ENCODE peak calls at places on chromosomes 1 and 21, in six cellular contexts. O, Q, V, L, Z and N are unnamed samples. For H3K4me1 and H3K9me3, the result is how much of the 10 kb centered on the place peaks cover.

GRCh38 chr1:38697387-38697786 is 162.2 kb downstream of the RRAGC start:
- DNase-seq in V (no peak), Z (no peak), L (no peak), Q (no peak), O (no peak), N (no peak)

GRCh38 chr21:44643911-44644310 is 2.3 kb upstream of the KRTAP10-11 start:
- DNase-seq in Q (no peak), O (no peak), L (no peak), V (no peak), Z (no peak), N (no peak)

GRCh38 chr1:98046031-98046641 is 125.3 kb upstream of the DPYD start:
- DNase-seq in V (no peak), L (no peak), Q (peak), Z (peak), O (peak), N (no peak)

GRCh38 chr1:1306070-1306660 is 1.6 kb downstream of the ACAP3 start:
- DNase-seq in O (no peak), Q (peak), Z (no peak), V (no peak), L (peak), N (no peak)

GRCh38 chr1:94614980-94615379 is 73.4 kb upstream of the F3 start:
- DNase-seq in Q (no peak), O (no peak), V (no peak), L (no peak), Z (no peak), N (no peak)

GRCh38 chr1:161486806-161487482 is 18.3 kb upstream of the FCGR2A start:
- DNase-seq in V (peak), O (no peak), Z (peak), L (peak), Q (peak), N (no peak)

GRCh38 chr1:160244209-160244608 is 18.1 kb downstream of the DCAF8 start:
- DNase-seq in O (no peak), Q (no peak), V (no peak), Z (no peak), L (no peak), N (no peak)

GRCh38 chr1:29749546-29749945 is 513.2 kb downstream of the PTPRU start:
- DNase-seq in L (no peak), Q (no peak), Z (no peak), V (no peak), O (no peak), N (no peak)

GRCh38 chr1:193417420-193417819 is 231.0 kb upstream of the B3GALT2 start:
- DNase-seq in V (no peak), L (no peak), O (no peak), Z (peak), Q (peak), N (no peak)

GRCh38 chr1:119587328-119587727 is 60.7 kb downstream of the ZNF697 start:
- DNase-seq in V (no peak), O (no peak), Z (peak), Q (no peak), L (no peak), N (no peak)

GRCh38 chr1:209875510-209875909 is 47.7 kb downstream of the UTP25 start:
- DNase-seq in Z (peak), Q (peak), O (no peak), L (no peak), V (peak), N (no peak)

GRCh38 chr1:62906428-62906886 is 122.5 kb downstream of the ATG4C start:
- DNase-seq in V (peak), Q (peak), Z (no peak), O (no peak), L (peak), N (no peak)

GRCh38 chr1:3651939-3652537 is at the start of gene TP73:
- DNase-seq in Z (peak), L (no peak), Q (no peak), O (peak), V (no peak), N (no peak)

GRCh38 chr1:41504126-41505035 is 19.9 kb upstream of the EDN2 start:
- DNase-seq in Q (peak), V (no peak), Z (peak), O (no peak), L (no peak), N (peak)

GRCh38 chr1:100360790-100361232 is 8.5 kb downstream of the CDC14A start:
- DNase-seq in Z (peak), V (no peak), L (no peak), O (no peak), Q (peak), N (no peak)

GRCh38 chr1:177172866-177173265 is 2.1 kb downstream of the BRINP2 start:
- DNase-seq in Q (no peak), Z (no peak), O (no peak), V (no peak), L (no peak), N (no peak)

GRCh38 chr1:74197255-74197654 is 721 bp downstream of the LRRIQ3 start:
- DNase-seq in V (no peak), Z (no peak), L (no peak), Q (no peak), O (no peak), N (no peak)

GRCh38 chr1:14583788-14584187 is 14.7 kb upstream of the KAZN start:
- DNase-seq in O (no peak), Z (no peak), L (no peak), V (no peak), Q (no peak), N (no peak)

GRCh38 chr1:90339822-90340221 is 344.9 kb downstream of the ZNF326 start:
- DNase-seq in O (no peak), Q (no peak), V (no peak), Z (no peak), L (no peak), N (no peak)

GRCh38 chr1:85449356-85449755 is 15.6 kb downstream of the DDAH1 start:
- DNase-seq in V (no peak), L (no peak), O (no peak), Z (no peak), Q (no peak), N (no peak)

GRCh38 chr1:87154351-87154750 is 174.3 kb upstream of the LMO4 start:
- DNase-seq in L (no peak), V (no peak), O (no peak), Z (peak), Q (no peak), N (peak)

GRCh38 chr21:32712043-32712442 is 15.8 kb downstream of the SYNJ1 start:
- DNase-seq in Q (no peak), Z (peak), L (peak), V (no peak), O (no peak), N (no peak)

GRCh38 chr1:8412183-8412831 is 94.4 kb downstream of the SLC45A1 start:
- DNase-seq in O (no peak), Q (peak), V (no peak), L (no peak), Z (peak), N (no peak)

GRCh38 chr1:65924471-65924870 is 131.8 kb downstream of the PDE4B start:
- DNase-seq in L (no peak), Z (peak), Q (peak), V (no peak), O (no peak), N (no peak)

GRCh38 chr1:244150665-244151064 is 99.6 kb downstream of the ZBTB18 start:
- DNase-seq in Z (no peak), L (no peak), O (no peak), V (no peak), Q (no peak), N (no peak)

GRCh38 chr21:42310411-42311001 is 4.7 kb downstream of the TFF3 start:
- DNase-seq in L (no peak), Q (no peak), V (no peak), Z (no peak), O (peak), N (peak)

GRCh38 chr1:27487927-27488522 is 1.9 kb downstream of the WASF2 start:
- DNase-seq in L (peak), V (no peak), O (no peak), Z (no peak), Q (no peak), N (no peak)

GRCh38 chr21:42388740-42389448 is 7.0 kb downstream of the TMPRSS3 start:
- DNase-seq in O (no peak), V (no peak), L (no peak), Q (no peak), Z (no peak), N (peak)

GRCh38 chr1:111556318-111557037 is 53.0 kb upstream of the ADORA3 start:
- DNase-seq in Z (no peak), Q (no peak), V (no peak), L (peak), O (no peak), N (no peak)
- TF ChIP-seq CTCF in Z (no peak), Q (no peak), V (no peak), L (peak), O (no peak), N (no peak)

GRCh38 chr1:234989019-234989418 is 139.6 kb downstream of the TOMM20 start:
- DNase-seq in L (no peak), Q (peak), Z (no peak), V (no peak), O (no peak), N (no peak)

GRCh38 chr1:234990328-234990675 is 138.3 kb downstream of the TOMM20 start:
- DNase-seq in O (no peak), Z (no peak), V (no peak), L (no peak), Q (no peak), N (no peak)

GRCh38 chr1:234988536-234988935 is 140.1 kb downstream of the TOMM20 start:
- DNase-seq in V (no peak), Z (no peak), O (no peak), L (no peak), Q (no peak), N (no peak)

GRCh38 chr1:234990874-234991801 is 137.5 kb downstream of the TOMM20 start:
- DNase-seq in V (no peak), L (no peak), O (no peak), Z (no peak), Q (no peak), N (no peak)

DNA sequence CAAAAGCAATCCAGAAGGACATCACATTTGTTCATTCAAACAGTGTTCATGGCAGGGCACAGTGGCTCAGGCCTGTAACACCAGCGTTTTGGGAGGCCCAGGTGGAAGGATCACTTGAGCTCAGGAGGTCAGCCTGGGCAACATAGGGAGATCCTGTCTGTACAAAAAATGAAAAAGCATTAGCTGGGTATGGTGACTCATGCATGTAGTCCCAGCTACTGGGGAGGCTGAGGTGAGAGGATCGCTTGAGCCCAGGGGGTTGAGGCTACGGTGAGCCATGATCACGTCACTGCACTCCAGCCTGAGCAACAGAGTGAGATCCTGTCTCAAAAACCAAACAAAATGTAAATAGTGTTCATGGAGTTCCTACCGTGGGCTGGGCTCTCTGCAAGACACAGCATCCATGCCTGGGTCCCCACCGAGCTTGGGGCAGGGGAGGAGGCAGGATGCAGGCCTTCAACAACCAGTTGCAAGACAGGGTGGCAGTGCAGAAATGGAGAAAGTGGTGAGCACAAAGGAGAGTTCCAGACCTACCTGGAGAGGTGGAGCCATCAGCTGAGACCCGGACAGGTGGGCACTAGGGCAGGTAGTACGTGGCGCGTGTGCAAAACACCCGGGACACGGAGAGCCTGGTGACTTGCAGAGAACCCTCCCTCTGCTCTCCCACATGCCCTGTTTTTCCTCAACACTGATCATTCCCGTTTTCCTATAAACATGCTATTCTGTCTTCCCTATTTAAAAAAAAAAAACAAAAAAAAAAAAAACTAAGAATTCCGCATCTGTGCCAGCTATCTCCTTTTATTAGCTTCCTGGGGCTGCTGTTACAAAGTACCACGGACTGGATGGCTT is 138.9 kb downstream of the TOMM20 start:
- DNase-seq in Q (no peak), V (no peak), O (no peak), Z (no peak), L (no peak), N (no peak)
- H3K4me1 ChIP-seq in Q (under half), V (under half), O (under half), Z (under half), L (under half), N (under half)

DNA sequence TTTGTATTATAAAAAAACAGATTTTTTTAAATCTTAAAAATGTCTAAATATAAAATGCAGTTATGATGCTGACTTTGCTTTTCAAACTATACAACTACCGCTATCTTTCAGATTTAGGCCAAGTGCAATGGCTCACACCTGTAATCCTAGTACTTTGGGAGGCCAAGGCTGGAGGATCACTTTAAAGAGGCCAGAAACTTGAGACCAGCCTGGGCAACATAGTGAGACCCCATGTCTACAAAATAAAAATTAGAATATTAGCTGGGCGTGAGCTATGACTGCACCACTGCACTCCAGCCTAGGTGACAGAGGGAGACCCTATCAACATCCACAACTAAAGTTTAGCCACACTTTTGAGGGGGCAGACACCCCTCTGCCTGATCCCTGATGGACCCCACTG is 20.3 kb downstream of the ZBTB17 start:
- DNase-seq in Q (no peak), L (no peak), Z (no peak), O (no peak), V (no peak), N (no peak)
- H3K9me3 ChIP-seq in Q (under half), L (under half), Z (under half), O (under half), V (under half), N (under half)

DNA sequence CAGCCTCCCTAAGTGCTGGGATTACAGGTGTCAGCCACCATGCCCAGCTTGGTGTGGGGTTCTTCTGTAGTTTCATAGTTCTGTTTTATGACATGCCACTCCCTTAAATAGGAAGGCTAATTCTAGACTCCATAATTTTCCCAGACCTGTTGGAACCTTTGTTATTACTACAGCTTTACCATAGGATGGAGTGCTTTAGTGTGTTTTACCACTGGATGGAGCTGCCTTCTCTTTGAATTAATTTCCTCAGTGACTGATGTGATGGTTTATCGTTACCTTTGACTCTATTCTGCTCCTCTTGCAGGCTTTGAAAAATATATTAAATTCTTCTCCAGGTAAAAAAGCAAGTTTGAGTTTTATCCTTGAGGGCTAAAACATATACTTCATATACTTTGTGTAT is 84.6 kb upstream of the NEK7 start:
- DNase-seq in V (no peak), O (no peak), L (no peak), Z (peak), Q (no peak), N (no peak)
- TF ChIP-seq CTCF in V (no peak), O (peak), L (peak), Z (no peak), Q (peak), N (peak)

GRCh38 chr1:21664806-21665588 is 4.2 kb downstream of the RAP1GAP start:
- DNase-seq in L (no peak), V (no peak), Q (no peak), Z (no peak), O (no peak), N (no peak)
- H3K4me1 ChIP-seq in L (under half), V (under half), Q (under half), Z (under half), O (under half), N (under half)